ENCODE peak calls at places on chromosomes 12 and 14, in nine cellular contexts. O is NCI-H1436, B is brain microvascular endothelial cell, V is head of caudate nucleus, K is AG04450, S is HL-60, C is amygdala, Y is retina, T is lower leg skin. M is an unnamed sample.

GRCh38 chr14:98977451-98977850 is 294.5 kb downstream of the BCL11B start:
- DNase-seq in S (no peak), B (no peak), T (no peak), O (no peak), K (no peak), C (no peak), V (no peak), Y (no peak), M (no peak)

GRCh38 chr14:59347915-59348314 is 117.3 kb downstream of the GPR135 start:
- DNase-seq in S (no peak), K (no peak), Y (no peak), C (no peak), B (no peak), O (no peak), V (no peak), T (no peak), M (no peak)

GRCh38 chr14:95597784-95598204 is 62.9 kb downstream of the GLRX5 start:
- DNase-seq in Y (peak; percentile 85), B (peak; percentile 1), T (no peak), V (peak; percentile 55), C (no peak), K (no peak), S (no peak), O (peak; percentile 60), M (no peak)

GRCh38 chr12:60042835-60043234 is 447.0 kb downstream of the SLC16A7 start:
- DNase-seq in O (no peak), T (no peak), K (no peak), Y (no peak), C (no peak), B (no peak), S (no peak), V (no peak), M (no peak)

GRCh38 chr12:93812616-93813015 is 135.4 kb downstream of the CRADD start:
- DNase-seq in B (no peak), Y (no peak), T (no peak), V (no peak), S (no peak), O (no peak), C (no peak), K (no peak), M (no peak)

GRCh38 chr14:68862954-68863594 is 70.2 kb upstream of the ZFP36L1 start:
- DNase-seq in K (peak; percentile 55), V (peak; percentile 83), T (peak; percentile 94), Y (peak; percentile 79), S (peak; percentile 66), O (peak; percentile 60), B (peak; percentile 75), C (peak; percentile 37), M (peak; percentile 4)

GRCh38 chr14:96662116-96662901 is 134.9 kb upstream of the VRK1 start:
- DNase-seq in B (no peak), C (no peak), S (no peak), K (no peak), O (peak; percentile 80), T (no peak), V (no peak), Y (peak; percentile 32), M (no peak)

GRCh38 chr14:99028041-99028440 is 244.0 kb downstream of the BCL11B start:
- DNase-seq in C (no peak), Y (no peak), V (no peak), B (no peak), S (no peak), T (peak; percentile 52), K (no peak), O (no peak), M (no peak)

GRCh38 chr12:94100254-94100653 is 48.1 kb upstream of the PLXNC1 start:
- DNase-seq in T (no peak), K (no peak), B (peak; percentile 63), O (no peak), V (no peak), C (no peak), Y (no peak), S (no peak), M (peak; percentile 7)

GRCh38 chr14:77601846-77602609 is 14.4 kb downstream of the SPTLC2 start:
- DNase-seq in Y (no peak), S (no peak), T (no peak), V (no peak), O (no peak), C (no peak), K (no peak), B (peak; percentile 64), M (no peak)

GRCh38 chr14:44742202-44742601 is 219.5 kb downstream of the KLHL28 start:
- DNase-seq in Y (no peak), C (no peak), B (no peak), S (no peak), O (no peak), K (no peak), T (no peak), V (no peak), M (no peak)

GRCh38 chr12:46342562-46343033 is 30.0 kb downstream of the SLC38A2 start:
- DNase-seq in V (no peak), S (peak; percentile 25), T (no peak), C (peak; percentile 1), Y (no peak), O (no peak), B (peak; percentile 36), K (no peak), M (no peak)

GRCh38 chr12:53060721-53061276 is 10.9 kb downstream of the TNS2 start:
- DNase-seq in C (no peak), S (no peak), V (peak; percentile 42), O (no peak), B (no peak), Y (no peak), K (no peak), T (peak; percentile 87), M (no peak)

GRCh38 chr12:98970950-98971349 is 325.9 kb downstream of the APAF1 start:
- DNase-seq in K (no peak), V (no peak), C (no peak), T (no peak), B (no peak), O (no peak), Y (no peak), S (no peak), M (no peak)

GRCh38 chr12:63419119-63419518 is 249.2 kb downstream of the DPY19L2 start:
- DNase-seq in B (no peak), V (no peak), K (no peak), Y (no peak), T (no peak), C (no peak), O (no peak), S (no peak), M (no peak)

GRCh38 chr12:1093166-1093751 is 102.2 kb downstream of the ERC1 start:
- DNase-seq in K (peak; percentile 24), T (no peak), O (peak; percentile 39), Y (peak; percentile 56), S (peak; percentile 51), B (peak; percentile 61), V (no peak), C (no peak), M (peak; percentile 5)

GRCh38 chr14:65813760-65814387 is 401.3 kb downstream of the FUT8 start:
- DNase-seq in K (no peak), V (no peak), Y (no peak), T (no peak), O (no peak), S (no peak), C (no peak), B (no peak), M (no peak)

GRCh38 chr14:71005076-71005475 is 97.8 kb downstream of the PCNX1 start:
- DNase-seq in K (no peak), T (no peak), O (no peak), V (no peak), B (no peak), S (no peak), C (no peak), Y (no peak), M (no peak)

GRCh38 chr12:84813780-84814663 is 98.6 kb downstream of the SLC6A15 start:
- DNase-seq in V (no peak), O (no peak), B (no peak), K (no peak), C (no peak), Y (no peak), T (no peak), S (no peak), M (no peak)

GRCh38 chr12:71950819-71951218 is 12.2 kb downstream of the TPH2 start:
- DNase-seq in S (no peak), O (no peak), K (no peak), B (no peak), Y (no peak), V (no peak), C (no peak), T (no peak), M (no peak)

GRCh38 chr12:29309320-29309902 is 71.6 kb downstream of the ERGIC2 start:
- DNase-seq in V (no peak), Y (no peak), K (no peak), S (no peak), C (no peak), O (no peak), B (no peak), T (no peak), M (no peak)

GRCh38 chr12:13359636-13360035 is 163.1 kb downstream of the EMP1 start:
- DNase-seq in K (no peak), S (no peak), Y (no peak), V (no peak), B (no peak), T (no peak), C (no peak), O (no peak), M (no peak)

GRCh38 chr12:1077036-1077803 is 86.2 kb downstream of the ERC1 start:
- DNase-seq in O (no peak), B (no peak), S (no peak), T (no peak), C (no peak), V (no peak), Y (no peak), K (no peak), M (no peak)

GRCh38 chr12:663293-663871 is at the start of gene NINJ2:
- DNase-seq in S (no peak), K (no peak), B (no peak), V (peak; percentile 61), O (no peak), C (no peak), T (peak; percentile 82), Y (no peak), M (no peak)

GRCh38 chr14:23153891-23154796 is 29.3 kb downstream of the SLC7A8 start:
- DNase-seq in Y (no peak), T (peak; percentile 99), K (no peak), O (no peak), V (peak; percentile 64), C (no peak), S (peak; percentile 75), B (peak; percentile 13), M (peak; percentile 65)

GRCh38 chr12:50690923-50691322 is 73.0 kb upstream of the ATF1 start:
- DNase-seq in S (no peak), C (peak; percentile 49), V (peak; percentile 66), O (no peak), Y (peak; percentile 23), K (no peak), T (peak; percentile 80), B (no peak), M (no peak)

GRCh38 chr12:121451931-121452330 is 52.0 kb downstream of the RNF34 start:
- DNase-seq in T (no peak), B (no peak), Y (no peak), S (no peak), C (no peak), O (no peak), K (no peak), V (no peak), M (no peak)

M was measured in GF-D8.